ENCODE peak calls at places on chromosomes 5 and 9, in five cellular contexts. A, S, L, C and T are unnamed samples.

GRCh38 chr9:93085676-93086075 is 10.3 kb upstream of the CARD19 start:
- DNase-seq in A (no peak), S (no peak), L (no peak), C (no peak), T (no peak)

GRCh38 chr9:127614961-127615360 is 2.9 kb downstream of the STXBP1 start:
- DNase-seq in A (no peak), S (no peak), L (no peak), C (peak; percentile 40), T (no peak)

GRCh38 chr9:105921057-105921721 is 226.8 kb downstream of the TMEM38B start:
- DNase-seq in A (no peak), S (no peak), L (no peak), C (no peak), T (no peak)

GRCh38 chr9:114051281-114051680 is 26.8 kb downstream of the AMBP start:
- DNase-seq in A (no peak), S (no peak), L (no peak), C (no peak), T (no peak)

GRCh38 chr5:54944364-54944763 is 41.0 kb downstream of the ESM1 start:
- DNase-seq in A (peak; percentile 1), S (no peak), L (peak; percentile 15), C (peak; percentile 70), T (no peak)

GRCh38 chr9:134039386-134040175 is 14.3 kb downstream of the BRD3OS start:
- DNase-seq in A (no peak), S (no peak), L (no peak), C (no peak), T (no peak)

GRCh38 chr5:78778538-78778937 is 130.0 kb upstream of the LHFPL2 start:
- DNase-seq in A (no peak), S (no peak), L (no peak), C (no peak), T (no peak)

GRCh38 chr9:134485653-134486052 is 155.9 kb upstream of the COL5A1 start:
- DNase-seq in A (no peak), S (no peak), L (no peak), C (no peak), T (no peak)

GRCh38 chr5:60835554-60835953 is 8.5 kb downstream of the ELOVL7 start:
- DNase-seq in A (no peak), S (no peak), L (no peak), C (peak; percentile 28), T (no peak)

GRCh38 chr5:173764321-173765029 is 123.7 kb upstream of the CPEB4 start:
- DNase-seq in A (no peak), S (no peak), L (peak; percentile 88), C (peak; percentile 94), T (peak; percentile 24)

GRCh38 chr9:80928697-80929096 is 760.6 kb downstream of the TLE1 start:
- DNase-seq in A (no peak), S (no peak), L (no peak), C (no peak), T (no peak)

GRCh38 chr5:139774980-139775654 is 20.5 kb upstream of the PSD2 start:
- DNase-seq in A (peak; percentile 18), S (peak; percentile 97), L (no peak), C (peak; percentile 29), T (peak; percentile 86)

GRCh38 chr5:33711094-33711670 is 180.6 kb downstream of the ADAMTS12 start:
- DNase-seq in A (no peak), S (no peak), L (no peak), C (no peak), T (no peak)

GRCh38 chr5:10451137-10451824 is 9.6 kb downstream of the ROPN1L start:
- DNase-seq in A (no peak), S (no peak), L (no peak), C (no peak), T (no peak)

GRCh38 chr5:54895816-54896341 is 89.5 kb downstream of the ESM1 start:
- DNase-seq in A (peak; percentile 21), S (peak; percentile 30), L (no peak), C (peak; percentile 75), T (peak; percentile 41)

GRCh38 chr9:70229579-70229978 is 29.2 kb upstream of the SMC5 start:
- DNase-seq in A (no peak), S (no peak), L (no peak), C (peak; percentile 64), T (no peak)

GRCh38 chr9:108416321-108416720 is 439.5 kb downstream of the ACTL7B start:
- DNase-seq in A (no peak), S (no peak), L (no peak), C (peak; percentile 7), T (no peak)

GRCh38 chr5:124061663-124062062 is 549.7 kb downstream of the CSNK1G3 start:
- DNase-seq in A (no peak), S (no peak), L (no peak), C (peak; percentile 60), T (no peak)

GRCh38 chr5:57175586-57175985 is 1.7 kb downstream of the GPBP1 start:
- DNase-seq in A (no peak), S (no peak), L (no peak), C (no peak), T (peak; percentile 11)

GRCh38 chr5:170269579-170269978 is 28.0 kb downstream of the LCP2 start:
- DNase-seq in A (no peak), S (no peak), L (no peak), C (no peak), T (no peak)

GRCh38 chr9:114855488-114855887 is 49.6 kb upstream of the TNFSF15 start:
- DNase-seq in A (no peak), S (no peak), L (no peak), C (peak; percentile 46), T (no peak)

GRCh38 chr5:109196486-109196885 is 213.3 kb downstream of the PJA2 start:
- DNase-seq in A (no peak), S (no peak), L (no peak), C (no peak), T (no peak)

GRCh38 chr5:178304761-178305645 is 72.4 kb upstream of the PHYKPL start:
- DNase-seq in A (no peak), S (no peak), L (no peak), C (no peak), T (no peak)

GRCh38 chr9:73039253-73039915 is 86.5 kb upstream of the ALDH1A1 start:
- DNase-seq in A (no peak), S (no peak), L (no peak), C (peak; percentile 76), T (no peak)

GRCh38 chr9:126151031-126151670 is 175.5 kb upstream of the MVB12B start:
- DNase-seq in A (peak; percentile 91), S (no peak), L (no peak), C (no peak), T (no peak)

GRCh38 chr9:108436470-108436869 is 419.3 kb downstream of the ACTL7B start:
- DNase-seq in A (no peak), S (no peak), L (no peak), C (no peak), T (no peak)

GRCh38 chr9:127968717-127969383 is 11.9 kb downstream of the EEIG1 start:
- DNase-seq in A (no peak), S (no peak), L (peak; percentile 67), C (peak; percentile 83), T (no peak)

GRCh38 chr5:64384761-64385160 is 121.1 kb upstream of the RGS7BP start:
- DNase-seq in A (peak; percentile 35), S (peak; percentile 48), L (no peak), C (peak; percentile 36), T (no peak)

GRCh38 chr9:126376311-126376902 is 49.8 kb downstream of the MVB12B start:
- DNase-seq in A (peak; percentile 63), S (no peak), L (no peak), C (no peak), T (peak; percentile 89)

GRCh38 chr5:125302577-125302976 is 556.1 kb upstream of the ZNF608 start:
- DNase-seq in A (no peak), S (no peak), L (no peak), C (no peak), T (no peak)

GRCh38 chr5:173556142-173557028 is 60.1 kb downstream of the BOD1 start:
- DNase-seq in A (no peak), S (no peak), L (no peak), C (no peak), T (no peak)

GRCh38 chr5:79183617-79184016 is 52.3 kb upstream of the JMY start:
- DNase-seq in A (no peak), S (no peak), L (no peak), C (no peak), T (no peak)

GRCh38 chr5:74326571-74327338 is 313.8 kb downstream of the ENC1 start:
- DNase-seq in A (peak; percentile 6), S (no peak), L (no peak), C (peak; percentile 92), T (no peak)

GRCh38 chr9:128385493-128386205 is 14.5 kb downstream of the URM1 start:
- DNase-seq in A (no peak), S (peak; percentile 82), L (no peak), C (no peak), T (no peak)

GRCh38 chr5:124310453-124310852 is 436.0 kb downstream of the ZNF608 start:
- DNase-seq in A (no peak), S (no peak), L (no peak), C (no peak), T (peak; percentile 17)

GRCh38 chr9:86470326-86470725 is 116.1 kb upstream of the TUT7 start:
- DNase-seq in A (no peak), S (no peak), L (no peak), C (peak; percentile 42), T (no peak)

GRCh38 chr9:90300901-90301688 is 341.5 kb downstream of the DIRAS2 start:
- DNase-seq in A (no peak), S (peak; percentile 66), L (peak; percentile 48), C (peak; percentile 83), T (peak; percentile 54)